ENCODE peak calls at places on chromosomes 16 and 17, in eight cellular contexts. One of them, this sample, is unnamed. For H3K4me1, the result is how much of the 10 kb centered on the place peaks cover.

GRCh38 chr16:57986196-57986595 is 14.3 kb downstream of the ZNF319 start:
- DNase-seq in left ventricle myocardium inferior: no peak
- DNase-seq in IMR-90: no peak
- DNase-seq in hepatocyte: no peak
- DNase-seq in suprapubic skin: no peak
- DNase-seq in neuronal stem cell: no peak
- DNase-seq in astrocyte: no peak
- DNase-seq in stomach: no peak
- DNase-seq in this sample: no peak

GRCh38 chr17:2084766-2085647 is 30.1 kb downstream of the HIC1 start:
- DNase-seq in astrocyte: peak
- DNase-seq in hepatocyte: peak
- DNase-seq in left ventricle myocardium inferior: no peak
- DNase-seq in suprapubic skin: no peak
- DNase-seq in neuronal stem cell: no peak
- DNase-seq in stomach: no peak
- DNase-seq in IMR-90: peak
- DNase-seq in this sample: no peak

GRCh38 chr17:81928497-81929252 is 1.1 kb upstream of the MAFG start:
- DNase-seq in astrocyte: no peak
- DNase-seq in neuronal stem cell: no peak
- DNase-seq in hepatocyte: peak
- DNase-seq in left ventricle myocardium inferior: peak
- DNase-seq in IMR-90: no peak
- DNase-seq in stomach: no peak
- DNase-seq in suprapubic skin: no peak
- DNase-seq in this sample: no peak

GRCh38 chr16:48911700-48912099 is 301.7 kb upstream of the N4BP1 start:
- DNase-seq in astrocyte: no peak
- DNase-seq in stomach: no peak
- DNase-seq in hepatocyte: no peak
- DNase-seq in neuronal stem cell: no peak
- DNase-seq in suprapubic skin: peak
- DNase-seq in left ventricle myocardium inferior: no peak
- DNase-seq in IMR-90: peak
- DNase-seq in this sample: no peak

GRCh38 chr17:5921919-5922318 is 148.3 kb upstream of the WSCD1 start:
- DNase-seq in left ventricle myocardium inferior: no peak
- DNase-seq in hepatocyte: no peak
- DNase-seq in IMR-90: no peak
- DNase-seq in suprapubic skin: no peak
- DNase-seq in stomach: no peak
- DNase-seq in astrocyte: peak
- DNase-seq in neuronal stem cell: no peak
- DNase-seq in this sample: peak

GRCh38 chr16:3825103-3825502 is 55.4 kb downstream of the CREBBP start:
- DNase-seq in neuronal stem cell: no peak
- DNase-seq in left ventricle myocardium inferior: no peak
- DNase-seq in suprapubic skin: no peak
- DNase-seq in astrocyte: peak
- DNase-seq in stomach: no peak
- DNase-seq in IMR-90: peak
- DNase-seq in hepatocyte: no peak
- DNase-seq in this sample: no peak

GRCh38 chr16:78499399-78499798 is 399.9 kb downstream of the WWOX start:
- DNase-seq in left ventricle myocardium inferior: no peak
- DNase-seq in hepatocyte: no peak
- DNase-seq in suprapubic skin: no peak
- DNase-seq in stomach: no peak
- DNase-seq in neuronal stem cell: no peak
- DNase-seq in astrocyte: no peak
- DNase-seq in IMR-90: no peak
- DNase-seq in this sample: no peak

GRCh38 chr16:17633146-17633966 is 162.6 kb upstream of the XYLT1 start:
- DNase-seq in astrocyte: peak
- DNase-seq in stomach: no peak
- DNase-seq in left ventricle myocardium inferior: no peak
- DNase-seq in IMR-90: no peak
- DNase-seq in neuronal stem cell: no peak
- DNase-seq in hepatocyte: peak
- DNase-seq in suprapubic skin: no peak
- DNase-seq in this sample: no peak

GRCh38 chr17:7862692-7863437 is 5.1 kb downstream of the CYB5D1 start:
- DNase-seq in IMR-90: peak
- DNase-seq in suprapubic skin: no peak
- DNase-seq in stomach: no peak
- DNase-seq in hepatocyte: peak
- DNase-seq in astrocyte: peak
- DNase-seq in neuronal stem cell: peak
- DNase-seq in left ventricle myocardium inferior: peak
- DNase-seq in this sample: peak

GRCh38 chr17:13888043-13888442 is 181.3 kb upstream of the COX10 start:
- DNase-seq in hepatocyte: peak
- DNase-seq in suprapubic skin: no peak
- DNase-seq in left ventricle myocardium inferior: peak
- DNase-seq in stomach: peak
- DNase-seq in IMR-90: peak
- DNase-seq in astrocyte: peak
- DNase-seq in neuronal stem cell: no peak
- DNase-seq in this sample: peak

GRCh38 chr17:72699566-72699965 is 392.9 kb downstream of the SLC39A11 start:
- DNase-seq in suprapubic skin: no peak
- DNase-seq in astrocyte: peak
- DNase-seq in hepatocyte: no peak
- DNase-seq in IMR-90: peak
- DNase-seq in left ventricle myocardium inferior: no peak
- DNase-seq in neuronal stem cell: no peak
- DNase-seq in stomach: no peak
- DNase-seq in this sample: peak

GRCh38 chr16:70476272-70477020 is 22.1 kb downstream of the FCSK start:
- DNase-seq in suprapubic skin: no peak
- DNase-seq in hepatocyte: no peak
- DNase-seq in neuronal stem cell: no peak
- DNase-seq in left ventricle myocardium inferior: no peak
- DNase-seq in IMR-90: peak
- DNase-seq in stomach: peak
- DNase-seq in astrocyte: peak
- DNase-seq in this sample: no peak

GRCh38 chr17:4365628-4366311 is 705 bp downstream of the UBE2G1 start:
- DNase-seq in hepatocyte: peak
- DNase-seq in neuronal stem cell: peak
- DNase-seq in suprapubic skin: peak
- DNase-seq in IMR-90: no peak
- DNase-seq in astrocyte: no peak
- DNase-seq in stomach: no peak
- DNase-seq in left ventricle myocardium inferior: peak
- DNase-seq in this sample: no peak

GRCh38 chr17:10871914-10872313 is 34.0 kb upstream of the PIRT start:
- DNase-seq in hepatocyte: no peak
- DNase-seq in IMR-90: no peak
- DNase-seq in left ventricle myocardium inferior: no peak
- DNase-seq in suprapubic skin: no peak
- DNase-seq in astrocyte: no peak
- DNase-seq in neuronal stem cell: no peak
- DNase-seq in stomach: peak
- DNase-seq in this sample: peak

GRCh38 chr16:74309789-74310781 is 13.5 kb downstream of the PSMD7 start:
- DNase-seq in hepatocyte: peak
- DNase-seq in suprapubic skin: peak
- DNase-seq in astrocyte: peak
- DNase-seq in neuronal stem cell: peak
- DNase-seq in IMR-90: peak
- DNase-seq in stomach: no peak
- DNase-seq in left ventricle myocardium inferior: no peak
- DNase-seq in this sample: peak

GRCh38 chr16:1066584-1067172 is 5.9 kb upstream of the SSTR5 start:
- DNase-seq in suprapubic skin: no peak
- DNase-seq in stomach: no peak
- DNase-seq in hepatocyte: no peak
- DNase-seq in IMR-90: no peak
- DNase-seq in neuronal stem cell: no peak
- DNase-seq in left ventricle myocardium inferior: no peak
- DNase-seq in astrocyte: no peak
- DNase-seq in this sample: no peak

GRCh38 chr16:30380072-30380471 is 2.3 kb downstream of the SEPTIN1 start:
- DNase-seq in stomach: no peak
- DNase-seq in hepatocyte: no peak
- DNase-seq in neuronal stem cell: no peak
- DNase-seq in suprapubic skin: no peak
- DNase-seq in astrocyte: no peak
- DNase-seq in IMR-90: no peak
- DNase-seq in left ventricle myocardium inferior: no peak
- DNase-seq in this sample: no peak
- H3K4me1 ChIP-seq in stomach: under half
- H3K4me1 ChIP-seq in hepatocyte: under half
- H3K4me1 ChIP-seq in neuronal stem cell: under half
- H3K4me1 ChIP-seq in suprapubic skin: under half
- H3K4me1 ChIP-seq in astrocyte: under half
- H3K4me1 ChIP-seq in IMR-90: under half
- H3K4me1 ChIP-seq in left ventricle myocardium inferior: under half
- H3K4me1 ChIP-seq in this sample: under half

GRCh38 chr17:21002309-21003006 is 40.4 kb downstream of the USP22 start:
- DNase-seq in IMR-90: no peak
- DNase-seq in hepatocyte: no peak
- DNase-seq in suprapubic skin: no peak
- DNase-seq in left ventricle myocardium inferior: no peak
- DNase-seq in neuronal stem cell: no peak
- DNase-seq in stomach: no peak
- DNase-seq in astrocyte: no peak
- DNase-seq in this sample: no peak

GRCh38 chr17:21001111-21001812 is 41.5 kb downstream of the USP22 start:
- DNase-seq in astrocyte: no peak
- DNase-seq in suprapubic skin: no peak
- DNase-seq in IMR-90: no peak
- DNase-seq in neuronal stem cell: no peak
- DNase-seq in left ventricle myocardium inferior: no peak
- DNase-seq in hepatocyte: peak
- DNase-seq in stomach: no peak
- DNase-seq in this sample: no peak

GRCh38 chr17:21003007-21003621 is 39.7 kb downstream of the USP22 start:
- DNase-seq in neuronal stem cell: no peak
- DNase-seq in hepatocyte: no peak
- DNase-seq in stomach: no peak
- DNase-seq in suprapubic skin: no peak
- DNase-seq in IMR-90: no peak
- DNase-seq in left ventricle myocardium inferior: no peak
- DNase-seq in astrocyte: no peak
- DNase-seq in this sample: peak

GRCh38 chr17:20999841-21000532 is 42.8 kb downstream of the USP22 start:
- DNase-seq in neuronal stem cell: no peak
- DNase-seq in stomach: no peak
- DNase-seq in IMR-90: no peak
- DNase-seq in astrocyte: no peak
- DNase-seq in suprapubic skin: no peak
- DNase-seq in hepatocyte: peak
- DNase-seq in left ventricle myocardium inferior: no peak
- DNase-seq in this sample: no peak

DNA sequence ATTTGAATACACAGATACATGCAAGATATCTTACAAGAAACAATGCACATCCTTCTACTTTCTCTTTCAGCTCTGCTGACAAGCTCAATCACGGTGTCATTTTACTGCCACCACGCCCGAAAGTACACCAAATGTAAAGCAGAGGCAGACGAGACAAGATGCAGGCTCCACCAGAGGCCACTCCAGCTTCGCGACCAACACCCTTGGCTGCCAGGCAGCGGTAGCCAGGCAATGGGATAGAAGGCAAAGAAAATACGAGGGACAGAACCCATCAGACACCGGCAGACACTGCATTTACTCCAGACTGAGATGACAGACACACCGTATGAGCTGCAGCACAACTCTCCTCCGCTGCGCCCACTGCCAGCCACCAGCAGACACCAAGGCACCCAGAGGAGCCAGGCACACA is 41.0 kb downstream of the USP22 start:
- DNase-seq in astrocyte: no peak
- DNase-seq in neuronal stem cell: no peak
- DNase-seq in hepatocyte: no peak
- DNase-seq in stomach: no peak
- DNase-seq in suprapubic skin: no peak
- DNase-seq in left ventricle myocardium inferior: no peak
- DNase-seq in IMR-90: no peak
- DNase-seq in this sample: no peak
- H3K27ac ChIP-seq in astrocyte: no peak
- H3K27ac ChIP-seq in neuronal stem cell: no peak
- H3K27ac ChIP-seq in hepatocyte: peak
- H3K27ac ChIP-seq in stomach: no peak
- H3K27ac ChIP-seq in suprapubic skin: peak
- H3K27ac ChIP-seq in left ventricle myocardium inferior: peak
- H3K27ac ChIP-seq in IMR-90: no peak
- H3K27ac ChIP-seq in this sample: no peak

GRCh38 chr17:74219576-74220133 is 6.3 kb downstream of the TTYH2 start:
- DNase-seq in left ventricle myocardium inferior: no peak
- DNase-seq in hepatocyte: no peak
- DNase-seq in astrocyte: no peak
- DNase-seq in neuronal stem cell: no peak
- DNase-seq in IMR-90: no peak
- DNase-seq in suprapubic skin: no peak
- DNase-seq in stomach: no peak
- DNase-seq in this sample: no peak
- H3K4me3 ChIP-seq in left ventricle myocardium inferior: no peak
- H3K4me3 ChIP-seq in hepatocyte: no peak
- H3K4me3 ChIP-seq in astrocyte: no peak
- H3K4me3 ChIP-seq in neuronal stem cell: no peak
- H3K4me3 ChIP-seq in IMR-90: no peak
- H3K4me3 ChIP-seq in suprapubic skin: no peak
- H3K4me3 ChIP-seq in stomach: no peak
- H3K4me3 ChIP-seq in this sample: no peak

DNA sequence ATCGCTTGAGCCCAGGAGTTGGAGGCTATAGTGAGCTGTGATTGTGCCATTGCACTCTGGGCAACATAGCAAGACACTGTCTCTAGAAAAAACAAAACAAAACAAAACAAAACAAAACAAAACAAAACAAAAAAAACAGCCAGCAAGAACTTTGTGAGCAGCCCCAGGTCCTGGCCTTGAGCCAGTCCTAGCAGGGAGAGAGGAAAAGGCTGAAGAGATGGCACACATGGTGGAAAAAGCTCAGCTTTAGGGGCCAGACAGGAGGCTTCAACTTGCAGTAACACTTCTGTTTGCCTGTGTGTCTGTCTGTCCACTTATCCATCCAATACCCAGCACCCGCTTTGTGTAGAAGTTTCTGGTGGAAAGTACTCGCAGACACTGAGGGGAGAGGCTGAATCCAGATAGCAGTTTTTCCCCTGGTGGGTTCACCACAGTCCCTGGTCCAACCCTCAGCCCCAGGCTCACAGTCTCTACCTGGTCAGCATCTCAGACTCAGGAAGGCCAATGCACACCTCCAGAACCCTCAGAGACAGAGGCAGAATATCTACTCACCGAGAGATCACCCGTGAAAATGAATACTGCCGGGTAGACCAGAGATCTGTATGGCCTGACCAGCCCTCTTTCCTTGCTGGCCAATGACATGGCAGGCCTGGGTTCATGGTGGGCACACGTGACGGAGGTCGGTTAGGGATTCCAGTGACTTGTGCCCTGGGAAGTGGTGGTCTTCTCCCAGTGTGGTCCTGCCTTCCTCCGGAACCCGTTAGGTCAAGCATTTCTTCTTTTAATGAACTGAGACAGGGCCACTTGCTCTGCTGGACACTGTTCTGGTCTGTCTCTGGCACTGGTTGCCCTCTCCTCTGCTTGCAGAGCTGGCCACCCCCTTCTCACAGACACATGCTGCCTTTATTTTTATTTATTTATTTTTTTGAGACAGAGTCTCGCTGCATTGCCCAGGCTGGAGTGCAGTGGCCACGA is 79.5 kb upstream of the DNAJA2 start:
- DNase-seq in hepatocyte: no peak
- DNase-seq in IMR-90: no peak
- DNase-seq in neuronal stem cell: no peak
- DNase-seq in stomach: no peak
- DNase-seq in astrocyte: no peak
- DNase-seq in left ventricle myocardium inferior: no peak
- DNase-seq in suprapubic skin: no peak
- DNase-seq in this sample: no peak
- H3K4me1 ChIP-seq in hepatocyte: under half
- H3K4me1 ChIP-seq in IMR-90: under half
- H3K4me1 ChIP-seq in neuronal stem cell: under half
- H3K4me1 ChIP-seq in stomach: under half
- H3K4me1 ChIP-seq in astrocyte: under half
- H3K4me1 ChIP-seq in left ventricle myocardium inferior: under half
- H3K4me1 ChIP-seq in suprapubic skin: under half
- H3K4me1 ChIP-seq in this sample: under half

This sample was measured in SJCRH30.